ENCODE peak calls at places on chromosomes 1 and 21, in four cellular contexts. D is IMR-90, Z is K562, Y is GM12878. H is an unnamed sample.

GRCh38 chr1:8032351-8032750 is 6.2 kb upstream of the ERRFI1 start:
- DNase-seq in D (peak), Z (no peak), Y (no peak), H (no peak)

GRCh38 chr1:45205000-45205909 is 1.1 kb downstream of the ZSWIM5 start:
- DNase-seq in D (peak), Z (no peak), Y (no peak), H (peak)

GRCh38 chr1:30325085-30325935 is 398.1 kb downstream of the MATN1 start:
- DNase-seq in D (no peak), Z (no peak), Y (no peak), H (no peak)

GRCh38 chr1:199243423-199244061 is 604.7 kb downstream of the PTPRC start:
- DNase-seq in D (peak), Z (no peak), Y (peak), H (peak)

GRCh38 chr1:116405241-116406135 is 32.4 kb downstream of the ATP1A1 start:
- DNase-seq in D (no peak), Z (no peak), Y (no peak), H (no peak)

GRCh38 chr1:157725214-157725577 is 24.6 kb upstream of the FCRL3 start:
- DNase-seq in D (no peak), Z (no peak), Y (no peak), H (no peak)

GRCh38 chr1:221276911-221277310 is 397.7 kb downstream of the HLX start:
- DNase-seq in D (no peak), Z (no peak), Y (no peak), H (no peak)

GRCh38 chr1:233909195-233909594 is 4.7 kb downstream of the SLC35F3 start:
- DNase-seq in D (no peak), Z (no peak), Y (no peak), H (no peak)

GRCh38 chr1:8370046-8370881 is 52.4 kb downstream of the SLC45A1 start:
- DNase-seq in D (peak), Z (no peak), Y (no peak), H (no peak)

GRCh38 chr21:31351438-31351837 is 7.4 kb upstream of the TIAM1 start:
- DNase-seq in D (peak), Z (no peak), Y (no peak), H (no peak)

GRCh38 chr1:215282557-215282956 is 200.0 kb downstream of the KCNK2 start:
- DNase-seq in D (peak), Z (no peak), Y (no peak), H (peak)

GRCh38 chr1:171212607-171213347 is 27.7 kb downstream of the FMO2 start:
- DNase-seq in D (no peak), Z (no peak), Y (no peak), H (no peak)

GRCh38 chr21:34844033-34844923 is 175.5 kb downstream of the CLIC6 start:
- DNase-seq in D (peak), Z (no peak), Y (no peak), H (no peak)

GRCh38 chr1:177164380-177165068 is at the start of gene ASTN1:
- DNase-seq in D (no peak), Z (no peak), Y (no peak), H (no peak)

GRCh38 chr1:18583326-18583941 is 47.2 kb upstream of the PAX7 start:
- DNase-seq in D (no peak), Z (no peak), Y (no peak), H (no peak)

GRCh38 chr1:91498035-91498434 is 2.6 kb upstream of the CDC7 start:
- DNase-seq in D (no peak), Z (no peak), Y (no peak), H (no peak)

GRCh38 chr1:44604167-44604955 is 69.9 kb downstream of the TMEM53 start:
- DNase-seq in D (no peak), Z (no peak), Y (no peak), H (no peak)

GRCh38 chr21:46560568-46561447 is 44.1 kb downstream of the S100B start:
- DNase-seq in D (no peak), Z (no peak), Y (no peak), H (no peak)

GRCh38 chr1:25565188-25565591 is 21.8 kb downstream of the LDLRAP1 start:
- DNase-seq in D (peak), Z (no peak), Y (no peak), H (no peak)

GRCh38 chr1:15681346-15682290 is 2.5 kb upstream of the PLEKHM2 start:
- DNase-seq in D (no peak), Z (no peak), Y (no peak), H (no peak)

GRCh38 chr1:208190784-208191183 is 53.4 kb downstream of the PLXNA2 start:
- DNase-seq in D (no peak), Z (no peak), Y (no peak), H (no peak)

GRCh38 chr1:53022179-53022578 is 39.8 kb upstream of the PODN start:
- DNase-seq in D (no peak), Z (no peak), Y (no peak), H (no peak)

GRCh38 chr1:53024117-53024516 is 37.9 kb upstream of the PODN start:
- DNase-seq in D (no peak), Z (no peak), Y (no peak), H (no peak)

GRCh38 chr1:53026254-53026653 is 35.8 kb upstream of the PODN start:
- DNase-seq in D (no peak), Z (no peak), Y (no peak), H (no peak)

GRCh38 chr1:53025778-53026131 is 36.3 kb upstream of the PODN start:
- DNase-seq in D (no peak), Z (no peak), Y (no peak), H (no peak)

GRCh38 chr1:53025034-53025777 is 36.8 kb upstream of the PODN start:
- DNase-seq in D (peak), Z (peak), Y (no peak), H (peak)
- TF ChIP-seq FOS in D (peak), Z (no peak), Y (no peak), H (no peak)

DNA sequence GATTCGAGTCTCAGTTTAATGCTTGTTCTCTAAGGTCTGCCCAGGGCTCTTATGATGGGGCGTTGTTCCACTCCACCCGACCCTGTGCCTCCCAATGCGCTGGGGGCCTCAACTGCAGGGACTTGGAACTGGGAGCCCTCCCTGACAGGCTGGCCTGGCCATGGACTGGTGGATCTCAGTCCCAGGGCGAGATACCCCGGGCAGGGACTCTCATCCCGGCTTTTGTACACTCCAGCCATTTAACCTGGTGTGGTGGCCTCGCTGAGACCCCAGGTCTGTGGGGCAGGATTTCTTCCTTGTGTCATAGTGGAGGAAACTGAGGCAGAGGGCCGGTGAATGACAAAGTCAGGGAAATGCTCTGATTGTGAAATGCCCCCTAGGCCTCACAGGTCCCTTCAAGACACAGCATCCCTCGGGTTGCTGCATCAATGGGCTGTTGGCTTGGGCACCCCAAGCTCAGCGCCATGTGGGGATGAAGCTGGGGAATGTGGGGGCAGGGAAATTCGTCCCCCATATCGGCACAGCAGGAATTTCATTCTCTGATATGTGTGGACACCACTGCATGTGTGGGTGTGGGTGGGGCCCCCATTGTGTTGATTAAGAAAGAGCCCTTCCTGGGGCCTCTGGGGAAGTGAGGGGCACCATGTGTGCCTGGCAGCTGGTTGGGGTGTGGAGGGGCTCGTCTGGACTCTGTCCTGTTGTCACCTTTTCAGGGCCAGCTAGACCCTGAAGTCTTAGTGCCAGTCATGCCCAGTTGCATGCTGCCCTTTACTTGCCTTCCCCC is 19.9 kb upstream of the ZNF678 start:
- DNase-seq in D (no peak), Z (no peak), Y (no peak), H (no peak)
- H3K9ac ChIP-seq in D (no peak), Z (no peak), Y (no peak), H (no peak)

DNA sequence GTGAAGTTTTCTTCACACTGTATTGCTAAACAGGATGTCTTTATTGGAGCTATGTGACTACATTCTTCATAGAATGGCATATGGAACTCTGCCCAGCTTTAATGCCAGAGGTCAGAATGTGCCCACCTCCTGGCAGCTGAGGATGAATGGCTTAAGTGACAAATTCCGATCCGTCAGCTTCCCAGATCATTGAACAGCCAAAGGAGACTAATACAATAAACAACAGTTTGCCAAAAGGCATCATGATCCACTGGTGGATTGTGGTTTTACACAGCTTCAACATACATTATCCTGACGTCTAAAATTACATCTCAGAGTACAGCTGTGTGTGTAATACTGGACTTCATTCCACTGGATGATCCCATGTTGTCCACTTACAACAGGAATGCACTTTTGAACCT is 68.7 kb upstream of the C1orf105 start:
- DNase-seq in D (peak), Z (no peak), Y (no peak), H (peak)
- TF ChIP-seq FOS in D (no peak), Z (no peak), Y (no peak), H (peak)

GRCh38 chr1:6450943-6451373 is 15.0 kb downstream of the TNFRSF25 start:
- DNase-seq in D (no peak), Z (no peak), Y (no peak), H (no peak)
- H3K9ac ChIP-seq in D (no peak), Z (no peak), Y (no peak), H (no peak)

DNA sequence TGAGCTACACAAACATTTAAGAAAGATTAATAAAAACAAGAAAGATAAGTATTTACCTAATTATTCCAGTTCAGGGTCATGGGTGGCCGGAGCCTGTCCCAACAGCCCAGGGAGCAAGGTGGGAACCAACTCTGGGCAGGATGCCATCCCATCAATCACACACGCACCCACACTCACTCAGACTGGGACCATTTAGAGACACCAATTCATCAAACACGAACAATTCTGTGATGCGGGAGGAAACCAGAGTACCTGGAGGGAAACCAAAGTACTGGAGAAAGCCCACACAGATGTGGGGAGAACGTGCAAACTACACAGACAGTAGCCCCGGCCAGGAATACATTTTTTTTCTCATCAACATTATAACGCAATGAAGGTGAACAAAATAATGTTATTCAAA is 16.2 kb downstream of the WASF2 start:
- DNase-seq in D (no peak), Z (no peak), Y (no peak), H (no peak)
- TF ChIP-seq FOS in D (no peak), Z (no peak), Y (no peak), H (no peak)

GRCh38 chr21:45474323-45474950 is 67.8 kb downstream of the SLC19A1 start:
- DNase-seq in D (no peak), Z (no peak), Y (no peak), H (no peak)
- H3K9ac ChIP-seq in D (peak), Z (no peak), Y (no peak), H (no peak)

H was measured in endothelial cell of umbilical vein.